ENCODE peak calls at places on chromosomes 1 and 21, in six cellular contexts. I, L, R, P, F and G are unnamed samples.

GRCh38 chr1:24544239-24544638 is 11.6 kb upstream of the NCMAP start:
- DNase-seq in I (no peak), L (no peak), R (no peak), P (no peak), F (peak; percentile 86), G (no peak)

GRCh38 chr1:12478612-12478985 is 139.4 kb downstream of the DHRS3 start:
- DNase-seq in I (no peak), L (no peak), R (no peak), P (no peak), F (no peak), G (no peak)

GRCh38 chr1:58628987-58629598 is 52.0 kb upstream of the TACSTD2 start:
- DNase-seq in I (no peak), L (no peak), R (no peak), P (no peak), F (peak; percentile 19), G (no peak)

GRCh38 chr1:15939181-15940109 is 36.5 kb downstream of the ZBTB17 start:
- DNase-seq in I (peak; percentile 63), L (no peak), R (peak; percentile 49), P (no peak), F (peak; percentile 34), G (no peak)

GRCh38 chr1:114549137-114549536 is 32.3 kb downstream of the BCAS2 start:
- DNase-seq in I (no peak), L (no peak), R (no peak), P (no peak), F (peak; percentile 11), G (peak; percentile 42)

GRCh38 chr1:33875857-33876256 is 12.0 kb downstream of the HMGB4 start:
- DNase-seq in I (no peak), L (no peak), R (no peak), P (no peak), F (no peak), G (no peak)

GRCh38 chr1:247386695-247387094 is 29.3 kb upstream of the NLRP3 start:
- DNase-seq in I (peak; percentile 23), L (no peak), R (no peak), P (no peak), F (peak; percentile 89), G (no peak)

GRCh38 chr1:157117527-157118057 is 18.0 kb upstream of the ETV3L start:
- DNase-seq in I (no peak), L (no peak), R (no peak), P (no peak), F (no peak), G (no peak)

GRCh38 chr1:119870917-119871486 is 25.3 kb downstream of the ADAM30 start:
- DNase-seq in I (peak; percentile 82), L (peak; percentile 52), R (peak; percentile 83), P (peak; percentile 69), F (peak; percentile 92), G (peak; percentile 68)

GRCh38 chr1:197632651-197633050 is 142.6 kb downstream of the DENND1B start:
- DNase-seq in I (no peak), L (no peak), R (no peak), P (no peak), F (no peak), G (no peak)

GRCh38 chr1:51731998-51732397 is 115.1 kb downstream of the OSBPL9 start:
- DNase-seq in I (no peak), L (no peak), R (no peak), P (no peak), F (no peak), G (no peak)

GRCh38 chr21:44900559-44901251 is 20.0 kb downstream of the ITGB2 start:
- DNase-seq in I (no peak), L (no peak), R (no peak), P (no peak), F (no peak), G (no peak)

GRCh38 chr1:111402083-111402482 is 25.5 kb downstream of the OVGP1 start:
- DNase-seq in I (no peak), L (no peak), R (no peak), P (no peak), F (no peak), G (no peak)

GRCh38 chr1:184791199-184791935 is 36.7 kb upstream of the EDEM3 start:
- DNase-seq in I (no peak), L (no peak), R (no peak), P (no peak), F (peak; percentile 11), G (no peak)

GRCh38 chr1:173406783-173407230 is 70.3 kb upstream of the PRDX6 start:
- DNase-seq in I (no peak), L (no peak), R (no peak), P (no peak), F (no peak), G (no peak)

GRCh38 chr1:116569776-116570357 is 959 bp downstream of the CD58 start:
- DNase-seq in I (peak; percentile 73), L (no peak), R (no peak), P (peak; percentile 50), F (peak; percentile 66), G (peak; percentile 75)
- H3K27ac ChIP-seq in I (peak overlapping the region; percentile 98), L (peak overlapping the region; percentile 96), R (peak overlapping the region; percentile 99), P (peak overlapping the region; percentile 99), F (peak overlapping the region; percentile 91), G (peak overlapping the region; percentile 99)

GRCh38 chr1:204085876-204086275 is 13.0 kb downstream of the SOX13 start:
- DNase-seq in I (no peak), L (no peak), R (no peak), P (no peak), F (no peak), G (no peak)

GRCh38 chr1:204089044-204089751 is 16.3 kb downstream of the SOX13 start:
- DNase-seq in I (no peak), L (peak; percentile 89), R (no peak), P (peak; percentile 27), F (no peak), G (no peak)

GRCh38 chr1:204088596-204088995 is 15.7 kb downstream of the SOX13 start:
- DNase-seq in I (no peak), L (no peak), R (no peak), P (no peak), F (no peak), G (no peak)

GRCh38 chr1:204087893-204088528 is 15.1 kb downstream of the SOX13 start:
- DNase-seq in I (no peak), L (no peak), R (no peak), P (peak; percentile 42), F (no peak), G (peak; percentile 46)

DNA sequence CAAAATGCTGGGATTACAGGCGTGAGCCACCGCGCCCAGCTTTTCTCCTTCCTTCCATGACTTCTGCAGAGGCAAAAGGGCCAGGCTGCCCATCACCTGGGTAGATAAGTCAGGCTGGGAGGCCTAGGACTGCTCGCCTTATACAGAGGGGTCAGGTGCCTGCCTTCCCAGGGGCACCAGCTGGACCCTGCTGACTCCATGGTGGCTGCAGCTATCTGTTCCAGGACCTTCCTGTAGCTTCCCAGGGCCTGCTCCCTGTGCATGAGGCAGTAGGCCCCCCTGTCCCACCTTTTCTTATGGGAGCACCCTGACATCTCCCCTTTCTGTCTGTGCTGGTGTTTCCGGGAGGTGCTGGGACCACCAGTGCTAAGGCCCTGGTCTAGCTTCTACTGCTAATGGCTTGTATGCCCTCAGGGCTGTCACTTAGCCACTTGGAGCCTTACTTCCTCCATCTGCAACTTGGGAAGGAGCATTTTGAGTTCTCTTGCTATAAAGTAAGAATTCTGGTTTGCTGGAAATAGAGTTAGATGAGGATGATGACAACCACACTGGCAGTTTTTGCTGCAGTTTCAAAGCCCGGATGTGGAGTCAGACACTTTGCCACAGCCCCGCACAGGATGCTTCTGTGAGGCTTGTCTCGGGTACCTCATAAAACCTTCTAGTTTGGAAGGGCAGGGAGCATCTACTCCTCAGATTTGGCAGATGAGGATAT is 14.4 kb downstream of the SOX13 start:
- DNase-seq in I (no peak), L (no peak), R (no peak), P (no peak), F (no peak), G (no peak)
- H3K4me1 ChIP-seq in I (peaks cover 50% of the 10 kb centered on the region), L (peaks cover 54% of the 10 kb centered on the region), R (peaks cover 69% of the 10 kb centered on the region), P (peaks cover 68% of the 10 kb centered on the region), F (peaks cover 20% of the 10 kb centered on the region), G (no peaks in the 10 kb centered on the region)

GRCh38 chr1:155892801-155893200 is 18.3 kb downstream of the RIT1 start:
- DNase-seq in I (peak; percentile 23), L (no peak), R (no peak), P (no peak), F (peak; percentile 94), G (no peak)
- H3K27ac ChIP-seq in I (peak overlapping the region; percentile 87), L (peak overlapping the region; percentile 75), R (peak overlapping the region; percentile 54), P (peak overlapping the region; percentile 81), F (peak overlapping the region; percentile 91), G (peak overlapping the region; percentile 73)

GRCh38 chr1:167429612-167430011 is 88.7 kb downstream of the CD247 start:
- DNase-seq in I (no peak), L (no peak), R (no peak), P (no peak), F (no peak), G (no peak)
- H3K4me1 ChIP-seq in I (no peaks in the 10 kb centered on the region), L (no peaks in the 10 kb centered on the region), R (peaks cover 9% of the 10 kb centered on the region), P (peaks cover 20% of the 10 kb centered on the region), F (no peaks in the 10 kb centered on the region), G (no peaks in the 10 kb centered on the region)